ENCODE peak calls at places on chromosomes 12 and 14, in eight cellular contexts. One of them, this sample, is unnamed.

GRCh38 chr12:131493068-131493826 is 217.6 kb upstream of the SFSWAP start:
- DNase-seq in skeletal muscle cell: no peak
- DNase-seq in ELF-1: no peak
- DNase-seq in astrocyte of the cerebellum: no peak
- DNase-seq in glutamatergic neuron: no peak
- DNase-seq in mucosa of gallbladder: no peak
- DNase-seq in HEK293T: no peak
- DNase-seq in bronchial epithelial cell: no peak
- DNase-seq in this sample: no peak

GRCh38 chr12:66282244-66282643 is 20.0 kb upstream of the HELB start:
- DNase-seq in mucosa of gallbladder: no peak
- DNase-seq in HEK293T: no peak
- DNase-seq in glutamatergic neuron: no peak
- DNase-seq in bronchial epithelial cell: no peak
- DNase-seq in ELF-1: no peak
- DNase-seq in skeletal muscle cell: no peak
- DNase-seq in astrocyte of the cerebellum: no peak
- DNase-seq in this sample: no peak

GRCh38 chr14:68633131-68633991 is 159.5 kb downstream of the ZFP36L1 start:
- DNase-seq in ELF-1: no peak
- DNase-seq in astrocyte of the cerebellum: no peak
- DNase-seq in HEK293T: no peak
- DNase-seq in glutamatergic neuron: no peak
- DNase-seq in skeletal muscle cell: peak; percentile 78
- DNase-seq in mucosa of gallbladder: peak; percentile 10
- DNase-seq in bronchial epithelial cell: no peak
- DNase-seq in this sample: no peak

GRCh38 chr12:109169676-109170075 is 53.3 kb downstream of the ACACB start:
- DNase-seq in HEK293T: no peak
- DNase-seq in skeletal muscle cell: no peak
- DNase-seq in astrocyte of the cerebellum: no peak
- DNase-seq in bronchial epithelial cell: no peak
- DNase-seq in ELF-1: no peak
- DNase-seq in mucosa of gallbladder: no peak
- DNase-seq in glutamatergic neuron: no peak
- DNase-seq in this sample: no peak

GRCh38 chr12:121796855-121797751 is 3.6 kb upstream of the RHOF start:
- DNase-seq in skeletal muscle cell: no peak
- DNase-seq in ELF-1: peak; percentile 95
- DNase-seq in astrocyte of the cerebellum: no peak
- DNase-seq in glutamatergic neuron: peak; percentile 80
- DNase-seq in bronchial epithelial cell: no peak
- DNase-seq in HEK293T: peak; percentile 49
- DNase-seq in mucosa of gallbladder: peak; percentile 94
- DNase-seq in this sample: peak; percentile 98

GRCh38 chr12:41073633-41074576 is 114.2 kb upstream of the PDZRN4 start:
- DNase-seq in mucosa of gallbladder: no peak
- DNase-seq in ELF-1: no peak
- DNase-seq in bronchial epithelial cell: no peak
- DNase-seq in skeletal muscle cell: no peak
- DNase-seq in astrocyte of the cerebellum: no peak
- DNase-seq in glutamatergic neuron: no peak
- DNase-seq in HEK293T: no peak
- DNase-seq in this sample: no peak

GRCh38 chr12:102114212-102114611 is 5.7 kb downstream of the NUP37 start:
- DNase-seq in skeletal muscle cell: no peak
- DNase-seq in HEK293T: no peak
- DNase-seq in astrocyte of the cerebellum: no peak
- DNase-seq in mucosa of gallbladder: no peak
- DNase-seq in glutamatergic neuron: no peak
- DNase-seq in bronchial epithelial cell: no peak
- DNase-seq in ELF-1: no peak
- DNase-seq in this sample: no peak

GRCh38 chr12:108004368-108004767 is 124.7 kb upstream of the WSCD2 start:
- DNase-seq in glutamatergic neuron: no peak
- DNase-seq in HEK293T: no peak
- DNase-seq in skeletal muscle cell: no peak
- DNase-seq in bronchial epithelial cell: peak; percentile 16
- DNase-seq in mucosa of gallbladder: no peak
- DNase-seq in astrocyte of the cerebellum: no peak
- DNase-seq in ELF-1: peak; percentile 29
- DNase-seq in this sample: no peak

GRCh38 chr14:102430212-102430908 is 67.6 kb downstream of the TECPR2 start:
- DNase-seq in skeletal muscle cell: no peak
- DNase-seq in ELF-1: no peak
- DNase-seq in bronchial epithelial cell: no peak
- DNase-seq in astrocyte of the cerebellum: no peak
- DNase-seq in glutamatergic neuron: no peak
- DNase-seq in mucosa of gallbladder: no peak
- DNase-seq in HEK293T: no peak
- DNase-seq in this sample: no peak

GRCh38 chr12:96193725-96194571 is at the start of gene ELK3:
- DNase-seq in glutamatergic neuron: peak; percentile 57
- DNase-seq in HEK293T: peak; percentile 65
- DNase-seq in mucosa of gallbladder: peak; percentile 67
- DNase-seq in astrocyte of the cerebellum: peak; percentile 49
- DNase-seq in ELF-1: peak; percentile 65
- DNase-seq in skeletal muscle cell: no peak
- DNase-seq in bronchial epithelial cell: peak; percentile 72
- DNase-seq in this sample: peak; percentile 79

This sample was measured in mucosa of descending colon.